ENCODE peak calls at places on chromosomes 12 and 14, in four cellular contexts. M, R, E and Y are unnamed samples.
A peak's percentile ranks its signal among the peaks of the same experiment; 100 is the strongest.

GRCh38 chr12:69502342-69503081 is 32.3 kb downstream of the FRS2 start:
- DNase-seq in M (no peak), R (no peak), E (no peak), Y (peak; percentile 64)

GRCh38 chr12:88805692-88806091 is 225.4 kb upstream of the KITLG start:
- DNase-seq in M (no peak), R (no peak), E (no peak), Y (no peak)

GRCh38 chr14:72615511-72616121 is 278.3 kb downstream of the DPF3 start:
- DNase-seq in M (peak; percentile 67), R (peak; percentile 93), E (no peak), Y (peak; percentile 57)

GRCh38 chr12:109704371-109705098 is 9.1 kb upstream of the FAM222A start:
- DNase-seq in M (no peak), R (peak; percentile 12), E (no peak), Y (no peak)

GRCh38 chr12:34400986-34401658 is 378.8 kb downstream of the ALG10 start:
- DNase-seq in M (peak; percentile 52), R (peak; percentile 53), E (no peak), Y (no peak)

GRCh38 chr14:96197969-96198368 is 6.7 kb upstream of the BDKRB2 start:
- DNase-seq in M (no peak), R (no peak), E (no peak), Y (no peak)

GRCh38 chr14:47722929-47723693 is 47.7 kb upstream of the MDGA2 start:
- DNase-seq in M (no peak), R (no peak), E (peak; percentile 21), Y (no peak)

GRCh38 chr12:113227169-113227568 is 5.9 kb downstream of the TPCN1 start:
- DNase-seq in M (no peak), R (peak; percentile 8), E (no peak), Y (no peak)

GRCh38 chr14:73721101-73721821 is 7.1 kb upstream of the PNMA1 start:
- DNase-seq in M (no peak), R (no peak), E (no peak), Y (no peak)

GRCh38 chr14:101527987-101528386 is 33.3 kb upstream of the DIO3 start:
- DNase-seq in M (no peak), R (no peak), E (no peak), Y (no peak)

DNA sequence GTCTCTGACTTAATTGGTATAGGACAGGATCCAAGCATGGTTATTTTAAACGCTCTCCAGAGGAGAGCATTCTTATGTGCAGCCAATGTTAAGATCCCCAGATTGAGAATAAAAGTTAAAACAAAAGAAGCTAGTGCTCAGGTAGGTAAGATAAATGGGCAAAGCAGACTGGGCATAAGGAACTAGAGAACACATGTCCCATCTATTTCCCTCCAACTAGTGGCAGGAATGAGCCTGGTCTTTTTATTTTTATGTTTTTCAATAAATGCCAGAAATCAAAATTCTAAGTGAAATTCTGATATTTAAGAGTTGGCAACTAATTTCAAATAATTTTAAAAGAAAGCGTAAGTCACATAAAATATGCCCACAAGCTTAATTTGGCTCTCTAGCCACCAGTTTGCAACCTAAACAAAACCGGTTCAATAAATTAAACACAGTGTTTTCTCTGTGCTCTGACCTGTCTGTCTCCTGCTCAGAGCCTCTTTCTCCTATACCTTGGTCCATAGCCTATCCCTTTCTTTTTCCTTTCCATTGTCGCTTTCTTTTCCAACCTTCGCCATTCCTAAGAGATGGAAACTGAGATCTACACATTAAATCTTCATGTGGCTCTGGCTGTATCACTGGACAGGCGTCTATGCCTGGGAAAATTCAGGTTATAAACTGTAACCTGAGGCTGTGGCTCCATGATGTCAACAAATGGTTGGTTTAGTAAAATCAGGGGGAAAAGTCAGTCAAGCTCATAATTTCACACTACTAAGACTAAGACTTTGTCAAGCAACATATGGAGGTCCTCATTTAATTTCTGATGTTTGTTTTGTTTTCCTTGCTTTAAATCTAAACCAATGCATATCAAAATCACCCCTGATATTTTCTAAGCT is 5.5 kb downstream of the SLC38A1 start:
- DNase-seq in M (no peak), R (no peak), E (no peak), Y (no peak)
- TF ChIP-seq CTCF in M (no peak), R (no peak), E (peak; percentile 24), Y (no peak)

DNA sequence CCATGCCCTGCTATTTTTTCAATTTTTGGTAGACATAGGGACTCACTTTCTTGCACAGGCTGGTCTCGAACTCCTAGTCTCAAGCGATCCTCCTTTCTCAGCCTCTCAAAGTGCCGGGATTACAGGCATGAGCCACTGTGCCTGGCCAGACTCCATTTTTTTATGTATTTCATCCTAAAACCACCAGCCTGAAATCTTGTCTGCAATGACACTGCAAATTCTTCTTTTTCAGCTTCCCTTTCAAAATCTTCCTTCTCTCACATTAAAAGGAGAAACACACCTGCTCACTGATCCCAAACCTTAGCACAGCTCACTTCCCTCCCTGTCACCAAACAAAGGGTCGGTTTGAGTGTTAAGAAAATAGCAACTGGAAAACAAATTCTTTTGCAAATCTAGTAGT is 62.6 kb downstream of the PPP2R5E start:
- DNase-seq in M (no peak), R (no peak), E (no peak), Y (no peak)
- H3K27ac ChIP-seq in M (no peak overlapping the region), R (no peak overlapping the region), E (no peak overlapping the region), Y (no peak overlapping the region)

GRCh38 chr14:63203015-63203414 is 1.2 kb upstream of the RHOJ start:
- DNase-seq in M (no peak), R (no peak), E (no peak), Y (no peak)

GRCh38 chr14:63205850-63206249 is 1.6 kb downstream of the RHOJ start:
- DNase-seq in M (no peak), R (no peak), E (no peak), Y (no peak)

GRCh38 chr14:63205281-63205575 is 985 bp downstream of the RHOJ start:
- DNase-seq in M (no peak), R (no peak), E (no peak), Y (no peak)

GRCh38 chr14:63204407-63205280 is at the start of gene RHOJ:
- DNase-seq in M (no peak), R (no peak), E (peak; percentile 34), Y (no peak)

DNA sequence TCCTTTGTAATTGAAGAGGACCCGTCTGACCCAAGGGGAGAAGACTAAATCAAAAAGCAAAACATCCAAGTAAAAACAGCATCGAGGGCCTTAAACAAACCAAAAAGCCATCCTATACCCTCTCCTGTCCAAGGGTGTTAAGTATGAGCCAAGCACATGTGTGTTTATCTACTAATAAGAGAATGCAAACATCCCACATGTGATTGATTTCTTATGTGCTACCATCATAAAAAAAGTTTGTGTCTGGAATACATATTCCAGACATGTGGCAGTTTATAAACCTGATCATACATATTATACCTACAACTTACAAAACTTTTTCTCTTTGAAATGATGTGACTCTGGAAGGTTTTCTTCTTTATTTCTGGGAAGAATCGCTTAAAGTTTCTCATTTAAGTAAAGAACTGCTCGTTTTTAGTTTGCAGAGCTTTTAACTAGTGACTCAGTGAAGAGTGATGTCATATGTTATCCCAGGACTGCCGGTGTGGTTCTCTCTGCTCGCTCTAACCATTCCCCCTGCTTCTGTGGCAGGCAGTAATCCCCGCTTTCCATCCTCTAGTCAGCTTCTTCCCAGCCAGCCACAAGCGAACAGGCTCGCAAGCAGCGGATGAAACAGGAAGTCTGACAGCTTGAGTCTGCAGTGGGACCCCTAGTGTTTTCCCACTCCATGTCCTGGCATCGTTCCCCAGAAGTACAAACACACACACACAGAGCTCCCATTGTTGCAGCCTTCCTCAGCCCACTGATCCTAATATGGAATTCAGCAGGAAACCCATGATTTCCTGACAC is 431 bp upstream of the RHOJ start:
- DNase-seq in M (no peak), R (peak; percentile 87), E (peak; percentile 45), Y (peak; percentile 29)
- TF ChIP-seq CTCF in M (peak; percentile 7), R (no peak), E (peak; percentile 43), Y (no peak)

DNA sequence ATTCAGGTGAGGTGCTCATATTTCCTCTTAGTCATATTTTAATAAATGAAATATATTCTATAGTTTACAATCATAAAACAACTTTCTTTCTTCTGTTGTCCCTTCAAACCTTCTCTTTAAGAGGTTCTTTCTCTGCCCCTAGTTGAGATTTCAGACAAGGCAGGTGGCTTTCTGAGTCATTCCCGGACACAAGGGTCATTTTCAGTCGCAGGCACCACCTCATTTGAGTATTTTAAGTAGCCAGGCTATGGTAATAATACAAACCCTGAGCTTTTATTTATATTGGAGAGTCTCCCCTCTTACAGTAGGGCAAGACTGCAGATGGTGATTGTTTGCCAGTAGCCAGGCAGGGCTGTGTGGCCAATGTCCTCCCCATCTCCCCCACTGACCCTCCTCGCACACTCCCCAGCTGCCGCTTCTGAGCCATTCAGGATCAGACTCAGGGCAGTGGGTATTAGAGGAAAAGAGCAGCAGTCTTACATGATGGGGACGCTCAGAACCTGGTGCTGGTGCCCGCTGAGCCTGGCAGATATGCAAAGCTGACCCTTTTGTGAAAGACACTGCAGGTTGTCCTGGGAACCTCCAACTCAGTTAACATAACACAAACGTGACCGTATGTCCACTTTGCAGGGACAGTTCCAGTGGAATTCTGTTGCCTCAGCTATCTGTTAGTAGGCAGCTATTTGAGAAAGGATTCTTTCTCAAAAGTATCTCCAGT is 101.1 kb upstream of the BCL2L14 start:
- DNase-seq in M (no peak), R (no peak), E (no peak), Y (no peak)
- H3K27ac ChIP-seq in M (no peak overlapping the region), R (no peak overlapping the region), E (no peak overlapping the region), Y (no peak overlapping the region)

GRCh38 chr12:56189336-56189917 is at the start of gene SMARCC2:
- DNase-seq in M (no peak), R (peak; percentile 95), E (peak; percentile 93), Y (peak; percentile 91)

GRCh38 chr12:56190695-56191155 is 1.4 kb upstream of the SMARCC2 start:
- DNase-seq in M (no peak), R (no peak), E (no peak), Y (no peak)

GRCh38 chr12:56188786-56189335 is 422 bp downstream of the SMARCC2 start:
- DNase-seq in M (no peak), R (peak; percentile 87), E (peak; percentile 71), Y (no peak)

GRCh38 chr12:56188116-56188785 is 1.0 kb downstream of the SMARCC2 start:
- DNase-seq in M (no peak), R (no peak), E (no peak), Y (no peak)

DNA sequence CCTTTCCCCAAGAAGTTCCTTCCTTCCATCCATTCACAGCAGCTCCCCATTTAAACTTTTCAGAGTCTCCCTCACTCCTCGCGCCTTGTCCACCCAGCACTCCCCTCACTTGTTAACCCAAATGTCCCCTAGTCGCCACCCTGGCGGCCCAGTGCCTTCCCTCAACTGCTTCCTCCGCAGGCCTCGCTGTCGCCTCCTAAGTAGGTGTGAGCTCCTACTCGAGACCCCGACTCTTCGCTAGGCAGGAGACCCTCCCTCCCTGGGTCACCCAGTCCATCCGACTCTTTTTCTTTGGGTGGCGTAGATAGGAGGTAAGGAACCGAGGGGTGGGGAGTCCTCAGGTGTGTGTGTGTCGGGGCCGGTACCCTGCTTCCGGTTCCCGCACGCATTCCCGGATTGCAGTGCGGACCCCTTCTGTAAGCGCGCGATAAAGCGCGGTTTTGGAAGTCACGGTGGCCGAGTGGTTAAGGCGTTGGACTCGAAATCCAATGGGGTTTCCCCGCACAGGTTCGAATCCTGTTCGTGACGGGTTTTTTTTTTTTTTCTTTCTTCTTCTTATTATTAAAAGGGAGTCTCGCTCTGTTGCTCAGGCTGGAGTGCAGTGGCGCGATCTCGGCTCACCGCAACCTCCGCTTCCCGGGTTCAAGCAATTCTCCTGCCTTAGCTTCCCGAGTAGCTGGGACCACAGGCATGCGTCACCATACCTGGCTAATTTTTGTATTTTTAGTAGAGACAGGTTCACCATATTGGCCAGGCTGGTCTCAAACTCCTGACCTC is 823 bp upstream of the SMARCC2 start:
- DNase-seq in M (no peak), R (peak; percentile 93), E (peak; percentile 81), Y (peak; percentile 71)
- TF ChIP-seq CTCF in M (no peak), R (no peak), E (no peak), Y (no peak)